ENCODE peak calls at places on chromosome 5, in five cellular contexts. Q, Z, X, S and J are unnamed samples.

GRCh38 chr5:148875205-148875875 is 48.9 kb downstream of the ADRB2 start:
- DNase-seq in Q (no peak), Z (no peak), X (no peak), S (no peak), J (no peak)

GRCh38 chr5:41772071-41772470 is 98.2 kb downstream of the OXCT1 start:
- DNase-seq in Q (no peak), Z (no peak), X (no peak), S (no peak), J (no peak)

GRCh38 chr5:36934740-36935356 is 58.3 kb downstream of the NIPBL start:
- DNase-seq in Q (no peak), Z (no peak), X (no peak), S (no peak), J (no peak)

GRCh38 chr5:111779260-111780254 is 22.6 kb upstream of the NREP start:
- DNase-seq in Q (no peak), Z (peak), X (no peak), S (no peak), J (no peak)

GRCh38 chr5:134328619-134329018 is 38.4 kb downstream of the CDKL3 start:
- DNase-seq in Q (no peak), Z (no peak), X (no peak), S (no peak), J (no peak)

GRCh38 chr5:15577132-15577531 is 77.2 kb downstream of the FBXL7 start:
- DNase-seq in Q (no peak), Z (no peak), X (no peak), S (no peak), J (no peak)

GRCh38 chr5:78550891-78551290 is 97.7 kb downstream of the LHFPL2 start:
- DNase-seq in Q (no peak), Z (no peak), X (no peak), S (no peak), J (no peak)

GRCh38 chr5:113214606-113215323 is 220.0 kb downstream of the TSSK1B start:
- DNase-seq in Q (no peak), Z (no peak), X (no peak), S (no peak), J (no peak)

GRCh38 chr5:162068412-162068811 is 839 bp downstream of the GABRG2 start:
- DNase-seq in Q (no peak), Z (peak), X (no peak), S (no peak), J (no peak)

GRCh38 chr5:39608024-39608423 is 183.2 kb upstream of the DAB2 start:
- DNase-seq in Q (no peak), Z (peak), X (no peak), S (no peak), J (no peak)

GRCh38 chr5:142358648-142359047 is 33.8 kb upstream of the SPRY4 start:
- DNase-seq in Q (peak), Z (no peak), X (no peak), S (no peak), J (no peak)

GRCh38 chr5:9601055-9601739 is 29.0 kb downstream of the TAS2R1 start:
- DNase-seq in Q (no peak), Z (no peak), X (no peak), S (no peak), J (no peak)